ENCODE peak calls at places on chromosome 17, in nine cellular contexts. One of them, this sample, is unnamed.

GRCh38 chr17:49061524-49061943 is 64.3 kb downstream of the IGF2BP1 start:
- DNase-seq in psoas muscle: no peak
- DNase-seq in skeletal muscle cell: no peak
- DNase-seq in neural crest cell: no peak
- DNase-seq in activated T-cell treated with anti-CD3 and anti-CD28 coated beads for 1 hour: no peak
- DNase-seq in T-helper 2 cell: no peak
- DNase-seq in left kidney: no peak
- DNase-seq in fibroblast of lung: peak
- DNase-seq in cardiac fibroblast: peak
- DNase-seq in this sample: peak

GRCh38 chr17:5897320-5897911 is 172.8 kb upstream of the WSCD1 start:
- DNase-seq in psoas muscle: no peak
- DNase-seq in skeletal muscle cell: no peak
- DNase-seq in neural crest cell: no peak
- DNase-seq in activated T-cell treated with anti-CD3 and anti-CD28 coated beads for 1 hour: no peak
- DNase-seq in T-helper 2 cell: no peak
- DNase-seq in left kidney: peak
- DNase-seq in fibroblast of lung: peak
- DNase-seq in cardiac fibroblast: no peak
- DNase-seq in this sample: no peak

GRCh38 chr17:15257316-15257925 is 7.7 kb downstream of the PMP22 start:
- DNase-seq in psoas muscle: peak
- DNase-seq in skeletal muscle cell: no peak
- DNase-seq in neural crest cell: peak
- DNase-seq in activated T-cell treated with anti-CD3 and anti-CD28 coated beads for 1 hour: peak
- DNase-seq in T-helper 2 cell: peak
- DNase-seq in left kidney: peak
- DNase-seq in fibroblast of lung: peak
- DNase-seq in cardiac fibroblast: peak
- DNase-seq in this sample: peak

GRCh38 chr17:75325827-75326586 is 36.8 kb upstream of the SLC25A19 start:
- DNase-seq in psoas muscle: no peak
- DNase-seq in skeletal muscle cell: peak
- DNase-seq in neural crest cell: no peak
- DNase-seq in activated T-cell treated with anti-CD3 and anti-CD28 coated beads for 1 hour: no peak
- DNase-seq in T-helper 2 cell: no peak
- DNase-seq in left kidney: no peak
- DNase-seq in fibroblast of lung: peak
- DNase-seq in cardiac fibroblast: peak
- DNase-seq in this sample: no peak

GRCh38 chr17:38421224-38421841 is 6.9 kb upstream of the ARHGAP23 start:
- DNase-seq in psoas muscle: no peak
- DNase-seq in skeletal muscle cell: peak
- DNase-seq in neural crest cell: no peak
- DNase-seq in activated T-cell treated with anti-CD3 and anti-CD28 coated beads for 1 hour: no peak
- DNase-seq in T-helper 2 cell: no peak
- DNase-seq in left kidney: peak
- DNase-seq in fibroblast of lung: peak
- DNase-seq in cardiac fibroblast: peak
- DNase-seq in this sample: no peak

GRCh38 chr17:3877220-3877619 is 15.6 kb downstream of the CAMKK1 start:
- DNase-seq in psoas muscle: no peak
- DNase-seq in skeletal muscle cell: no peak
- DNase-seq in neural crest cell: no peak
- DNase-seq in activated T-cell treated with anti-CD3 and anti-CD28 coated beads for 1 hour: no peak
- DNase-seq in T-helper 2 cell: no peak
- DNase-seq in left kidney: no peak
- DNase-seq in fibroblast of lung: no peak
- DNase-seq in cardiac fibroblast: no peak
- DNase-seq in this sample: no peak

GRCh38 chr17:13272296-13272695 is 254.5 kb upstream of the ELAC2 start:
- DNase-seq in psoas muscle: no peak
- DNase-seq in skeletal muscle cell: no peak
- DNase-seq in neural crest cell: no peak
- DNase-seq in activated T-cell treated with anti-CD3 and anti-CD28 coated beads for 1 hour: no peak
- DNase-seq in T-helper 2 cell: no peak
- DNase-seq in left kidney: no peak
- DNase-seq in fibroblast of lung: no peak
- DNase-seq in cardiac fibroblast: no peak
- DNase-seq in this sample: no peak

GRCh38 chr17:35088911-35089845 is 25.7 kb upstream of the RFFL start:
- DNase-seq in psoas muscle: peak
- DNase-seq in skeletal muscle cell: no peak
- DNase-seq in neural crest cell: peak
- DNase-seq in activated T-cell treated with anti-CD3 and anti-CD28 coated beads for 1 hour: peak
- DNase-seq in T-helper 2 cell: peak
- DNase-seq in left kidney: peak
- DNase-seq in fibroblast of lung: peak
- DNase-seq in cardiac fibroblast: peak
- DNase-seq in this sample: peak

GRCh38 chr17:45164734-45165269 is 3.1 kb downstream of the HEXIM2 start:
- DNase-seq in psoas muscle: peak
- DNase-seq in skeletal muscle cell: no peak
- DNase-seq in neural crest cell: no peak
- DNase-seq in activated T-cell treated with anti-CD3 and anti-CD28 coated beads for 1 hour: no peak
- DNase-seq in T-helper 2 cell: no peak
- DNase-seq in left kidney: no peak
- DNase-seq in fibroblast of lung: no peak
- DNase-seq in cardiac fibroblast: no peak
- DNase-seq in this sample: no peak

GRCh38 chr17:81173761-81174160 is 7.7 kb upstream of the AATK start:
- DNase-seq in psoas muscle: no peak
- DNase-seq in skeletal muscle cell: no peak
- DNase-seq in neural crest cell: no peak
- DNase-seq in activated T-cell treated with anti-CD3 and anti-CD28 coated beads for 1 hour: no peak
- DNase-seq in T-helper 2 cell: no peak
- DNase-seq in left kidney: no peak
- DNase-seq in fibroblast of lung: no peak
- DNase-seq in cardiac fibroblast: no peak
- DNase-seq in this sample: no peak

GRCh38 chr17:42743595-42744282 is 1.1 kb downstream of the EZH1 start:
- DNase-seq in psoas muscle: no peak
- DNase-seq in skeletal muscle cell: no peak
- DNase-seq in neural crest cell: no peak
- DNase-seq in activated T-cell treated with anti-CD3 and anti-CD28 coated beads for 1 hour: no peak
- DNase-seq in T-helper 2 cell: no peak
- DNase-seq in left kidney: peak
- DNase-seq in fibroblast of lung: no peak
- DNase-seq in cardiac fibroblast: no peak
- DNase-seq in this sample: no peak

GRCh38 chr17:11719852-11720251 is 121.6 kb downstream of the DNAH9 start:
- DNase-seq in psoas muscle: no peak
- DNase-seq in skeletal muscle cell: no peak
- DNase-seq in neural crest cell: no peak
- DNase-seq in activated T-cell treated with anti-CD3 and anti-CD28 coated beads for 1 hour: no peak
- DNase-seq in T-helper 2 cell: no peak
- DNase-seq in left kidney: no peak
- DNase-seq in fibroblast of lung: no peak
- DNase-seq in cardiac fibroblast: no peak
- DNase-seq in this sample: no peak

GRCh38 chr17:859461-860195 is 77.5 kb downstream of the MRM3 start:
- DNase-seq in psoas muscle: peak
- DNase-seq in skeletal muscle cell: no peak
- DNase-seq in neural crest cell: no peak
- DNase-seq in activated T-cell treated with anti-CD3 and anti-CD28 coated beads for 1 hour: no peak
- DNase-seq in T-helper 2 cell: no peak
- DNase-seq in left kidney: no peak
- DNase-seq in fibroblast of lung: peak
- DNase-seq in cardiac fibroblast: peak
- DNase-seq in this sample: no peak

GRCh38 chr17:79977711-79978544 is 57.7 kb downstream of the TBC1D16 start:
- DNase-seq in psoas muscle: no peak
- DNase-seq in skeletal muscle cell: no peak
- DNase-seq in neural crest cell: no peak
- DNase-seq in activated T-cell treated with anti-CD3 and anti-CD28 coated beads for 1 hour: no peak
- DNase-seq in T-helper 2 cell: no peak
- DNase-seq in left kidney: peak
- DNase-seq in fibroblast of lung: peak
- DNase-seq in cardiac fibroblast: no peak
- DNase-seq in this sample: no peak